ENCODE peak calls at places on chromosomes 2 and 18, in four cellular contexts. Q, R, H and X are unnamed samples.

GRCh38 chr2:106142683-106143082 is 51.4 kb downstream of the UXS1 start:
- DNase-seq in R (no peak), Q (no peak), H (no peak), X (no peak)

GRCh38 chr2:85308951-85309555 is 18.7 kb downstream of the TGOLN2 start:
- DNase-seq in H (peak; percentile 81), R (no peak), Q (peak; percentile 73), X (no peak)

GRCh38 chr2:64601785-64602391 is 51.8 kb downstream of the SERTAD2 start:
- DNase-seq in H (no peak), R (no peak), Q (no peak), X (no peak)

GRCh38 chr2:110770696-110771425 is 38.5 kb downstream of the ACOXL start:
- DNase-seq in H (no peak), Q (no peak), R (no peak), X (peak; percentile 18)

GRCh38 chr2:112646102-112646719 is 472 bp downstream of the SLC20A1 start:
- DNase-seq in Q (no peak), R (no peak), H (no peak), X (no peak)

GRCh38 chr2:25587361-25587760 is 86.0 kb downstream of the DTNB start:
- DNase-seq in Q (peak; percentile 36), R (no peak), H (no peak), X (no peak)

GRCh38 chr2:128638311-128638710 is 319.6 kb upstream of the HS6ST1 start:
- DNase-seq in Q (peak; percentile 56), R (no peak), H (peak; percentile 19), X (no peak)

GRCh38 chr2:241064802-241065354 is 37.2 kb downstream of the MTERF4 start:
- DNase-seq in R (no peak), H (no peak), Q (no peak), X (peak; percentile 19)

GRCh38 chr2:46353509-46353908 is 56.3 kb downstream of the EPAS1 start:
- DNase-seq in R (no peak), H (no peak), Q (no peak), X (peak; percentile 66)

GRCh38 chr18:7002107-7002506 is 115.5 kb downstream of the LAMA1 start:
- DNase-seq in H (no peak), R (no peak), Q (no peak), X (no peak)

GRCh38 chr2:69192176-69192945 is 179.4 kb downstream of the ANTXR1 start:
- DNase-seq in Q (peak; percentile 43), R (no peak), H (no peak), X (no peak)

GRCh38 chr2:217366996-217367395 is 507.1 kb upstream of the TNP1 start:
- DNase-seq in H (no peak), R (no peak), Q (no peak), X (no peak)

GRCh38 chr2:173488861-173489260 is 134.2 kb downstream of the CDCA7 start:
- DNase-seq in H (no peak), Q (no peak), R (no peak), X (no peak)

GRCh38 chr2:47225061-47225783 is 70.1 kb upstream of the STPG4 start:
- DNase-seq in H (peak; percentile 88), Q (no peak), R (no peak), X (peak; percentile 71)

GRCh38 chr2:157789933-157790511 is 86.1 kb downstream of the ACVR1 start:
- DNase-seq in H (no peak), Q (no peak), R (no peak), X (peak; percentile 71)

GRCh38 chr2:39216495-39217191 is 27.1 kb downstream of the CDKL4 start:
- DNase-seq in R (no peak), H (no peak), Q (peak; percentile 84), X (no peak)

GRCh38 chr2:45275806-45276205 is 266.6 kb upstream of the SIX2 start:
- DNase-seq in Q (no peak), H (no peak), R (no peak), X (no peak)

GRCh38 chr2:117785740-117786139 is 28.8 kb upstream of the DDX18 start:
- DNase-seq in Q (peak; percentile 68), H (peak; percentile 23), R (peak; percentile 15), X (peak; percentile 33)

GRCh38 chr2:234133004-234133403 is 82.5 kb downstream of the SPP2 start:
- DNase-seq in R (no peak), Q (no peak), H (no peak), X (no peak)

GRCh38 chr2:173961346-173961705 is 3.8 kb downstream of the SP3 start:
- DNase-seq in H (no peak), Q (no peak), R (no peak), X (no peak)

GRCh38 chr2:226187126-226187525 is 612.5 kb downstream of the IRS1 start:
- DNase-seq in Q (no peak), H (no peak), R (no peak), X (no peak)

GRCh38 chr2:62760555-62760954 is 55.0 kb downstream of the EHBP1 start:
- DNase-seq in H (no peak), R (no peak), Q (no peak), X (no peak)

GRCh38 chr2:128632491-128632780 is 313.8 kb upstream of the HS6ST1 start:
- DNase-seq in R (no peak), Q (no peak), H (peak; percentile 11), X (no peak)

GRCh38 chr2:16196687-16197503 is 256.5 kb downstream of the MYCN start:
- DNase-seq in Q (no peak), H (no peak), R (no peak), X (no peak)

GRCh38 chr2:72916743-72917137 is 579 bp upstream of the EMX1 start:
- DNase-seq in R (no peak), H (peak; percentile 15), Q (no peak), X (no peak)

GRCh38 chr18:986552-986951 is 81.9 kb downstream of the ADCYAP1 start:
- DNase-seq in H (no peak), Q (no peak), R (no peak), X (no peak)

GRCh38 chr18:985301-985700 is 80.6 kb downstream of the ADCYAP1 start:
- DNase-seq in R (no peak), Q (no peak), H (peak; percentile 28), X (no peak)

GRCh38 chr18:986071-986470 is 81.4 kb downstream of the ADCYAP1 start:
- DNase-seq in H (no peak), Q (no peak), R (no peak), X (no peak)

GRCh38 chr18:989423-989822 is 84.8 kb downstream of the ADCYAP1 start:
- DNase-seq in R (no peak), Q (no peak), H (no peak), X (no peak)

DNA sequence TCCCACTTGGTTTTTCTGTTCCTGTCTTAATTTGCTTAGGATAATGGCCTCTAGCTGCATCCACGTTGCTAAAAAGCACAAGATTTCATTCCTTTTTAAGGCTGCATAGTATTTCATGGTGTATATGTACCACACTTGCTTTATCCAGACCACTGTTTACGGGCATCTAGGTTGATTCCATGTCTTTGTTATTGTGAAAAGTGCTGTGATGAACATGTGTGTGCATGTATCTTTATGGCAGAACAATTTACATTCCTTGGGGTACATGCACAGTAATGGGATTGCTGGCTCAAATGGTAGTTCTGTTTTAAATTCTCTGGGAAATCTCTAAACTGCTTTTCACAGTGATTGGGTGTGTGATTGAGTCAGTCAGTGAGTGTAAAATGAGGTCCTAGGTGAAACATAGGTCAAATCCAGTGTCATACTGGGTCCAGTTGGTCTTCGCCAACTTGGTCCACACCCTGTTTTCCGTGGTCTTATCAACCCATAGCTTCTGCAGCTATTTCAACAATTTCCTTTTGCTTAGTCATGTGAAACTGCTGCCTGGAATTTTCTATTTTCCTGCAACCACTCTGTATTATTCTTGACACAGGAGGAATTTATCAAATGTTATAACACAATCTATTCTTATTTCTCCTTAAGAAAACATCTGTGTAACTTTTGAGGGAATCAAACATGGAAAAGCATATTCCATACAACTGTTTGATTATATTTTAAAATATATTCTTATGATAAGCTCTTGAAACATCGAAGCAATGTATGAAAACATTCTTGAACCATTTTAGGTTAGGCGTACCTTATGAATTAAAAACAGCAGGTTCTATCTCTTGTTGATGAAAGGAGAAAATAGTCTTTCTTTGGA is 82.9 kb downstream of the ADCYAP1 start:
- DNase-seq in H (no peak), Q (no peak), R (no peak), X (no peak)
- TF ChIP-seq POLR2A in H (no peak), Q (no peak), R (no peak), X (no peak)

DNA sequence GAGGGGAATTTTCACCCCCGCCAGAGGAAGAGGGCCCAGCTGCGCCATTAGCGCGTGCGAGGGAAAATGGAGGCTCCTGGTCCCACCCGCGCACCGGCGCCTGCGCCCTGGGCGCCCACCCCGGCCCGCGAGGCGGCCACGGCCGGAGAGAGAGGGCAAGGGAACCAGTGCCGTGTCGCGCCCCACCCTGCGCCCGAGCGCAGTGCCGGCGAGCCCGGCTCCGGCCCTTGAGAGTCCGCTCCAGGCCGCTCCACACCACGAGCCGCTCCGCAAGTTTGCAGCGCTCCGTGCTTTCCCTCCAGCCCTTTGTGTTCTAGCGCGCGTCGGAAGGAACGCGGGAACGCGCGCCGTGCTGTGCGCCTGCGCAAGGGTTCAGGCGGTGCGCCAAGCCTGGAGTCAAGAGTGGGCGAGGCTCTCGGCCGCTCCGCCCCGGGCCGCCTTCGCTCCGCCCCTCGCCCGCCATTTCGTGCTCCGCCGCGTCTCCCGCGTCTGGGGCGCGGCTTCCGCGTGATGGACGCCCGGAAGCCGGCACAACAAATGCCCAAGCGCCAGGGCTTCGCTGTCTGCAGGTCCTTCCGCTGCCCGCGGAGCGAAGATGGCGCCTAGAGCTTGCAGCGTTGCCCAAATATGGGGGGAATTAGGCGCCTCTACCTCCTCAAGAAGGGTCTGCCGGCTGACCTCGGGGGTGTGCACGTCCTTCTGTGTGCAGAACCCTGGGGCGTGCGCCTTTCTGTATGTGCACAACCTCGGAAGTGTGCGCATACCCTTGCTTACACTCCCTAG is 46.1 kb upstream of the PTMA start:
- DNase-seq in Q (peak; percentile 100), R (peak; percentile 69), H (peak; percentile 98), X (peak; percentile 97)
- TF ChIP-seq CTCF in Q (no peak), R (no peak), H (no peak), X (peak; percentile 22)

DNA sequence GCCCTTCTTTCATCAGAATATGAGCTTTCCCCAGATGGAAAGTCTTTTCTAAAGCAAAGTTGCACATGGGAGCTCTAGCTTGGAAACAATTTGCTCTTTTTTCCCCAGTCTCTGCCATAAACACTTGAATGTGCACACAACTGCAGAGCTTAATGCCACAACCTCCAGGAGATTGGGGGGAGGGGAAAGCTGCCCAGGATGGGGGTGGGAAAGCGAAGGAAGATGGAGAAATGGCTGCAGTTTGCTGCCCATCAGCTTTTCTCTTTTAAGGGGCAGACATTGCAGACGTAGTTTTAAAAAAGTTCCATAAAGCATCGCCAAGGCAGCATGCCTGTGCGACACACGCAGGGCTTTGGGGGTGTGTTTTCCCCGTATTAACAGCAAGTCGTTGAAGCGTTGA is 1.5 kb downstream of the ACKR3 start:
- DNase-seq in R (no peak), Q (no peak), H (no peak), X (no peak)
- H3K4me3 ChIP-seq in R (peak overlapping the region; percentile 43), Q (no peak overlapping the region), H (no peak overlapping the region), X (peak overlapping the region; percentile 0)

GRCh38 chr2:171432206-171432968 is 1.4 kb downstream of the METTL8 start:
- DNase-seq in Q (peak; percentile 44), H (no peak), R (no peak), X (no peak)

GRCh38 chr2:171433763-171434670 is at the start of the genes DCAF17 and METTL8:
- DNase-seq in H (peak; percentile 96), Q (peak; percentile 100), R (peak; percentile 80), X (peak; percentile 97)

GRCh38 chr2:171436307-171436706 is 2.3 kb downstream of the DCAF17 start:
- DNase-seq in H (no peak), Q (no peak), R (no peak), X (no peak)

GRCh38 chr2:171432969-171433762 is 624 bp downstream of the METTL8 start:
- DNase-seq in H (peak; percentile 35), R (peak; percentile 33), Q (peak; percentile 82), X (peak; percentile 51)

DNA sequence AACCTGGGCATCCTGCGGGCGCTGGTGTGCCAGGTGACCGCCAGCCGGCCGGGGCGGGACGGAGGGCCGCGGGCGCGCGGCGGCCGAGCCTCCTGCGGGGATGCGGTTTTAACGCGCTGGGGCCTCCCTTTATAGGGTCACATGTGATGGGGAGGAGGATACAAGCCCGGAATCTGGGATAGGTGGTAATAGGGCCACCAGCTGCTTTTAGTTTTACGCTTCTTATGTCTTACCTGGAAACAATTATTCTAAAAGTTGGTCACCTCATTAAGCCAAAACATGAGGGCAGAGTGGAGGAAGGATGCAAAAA is 600 bp downstream of the DCAF17 start:
- DNase-seq in H (no peak), Q (no peak), R (peak; percentile 62), X (no peak)
- TF ChIP-seq POLR2A in H (peak; percentile 1), Q (no peak), R (peak; percentile 38), X (no peak)